ENCODE peak calls at places on chromosomes 3 and 15, in nine cellular contexts. D is tibial nerve, P is colonic mucosa, Z is endothelial cell, T is adrenal gland, F is A549, B is GM20000, C is tibial artery, N is coronary artery. K is an unnamed sample.

GRCh38 chr3:42508562-42508961 is 6.1 kb downstream of the VIPR1 start:
- DNase-seq in D (no peak), P (no peak), Z (no peak), T (no peak), F (no peak), B (no peak), C (peak), N (peak), K (no peak)

GRCh38 chr3:130626021-130626420 is 109.0 kb downstream of the COL6A6 start:
- DNase-seq in D (no peak), P (no peak), Z (no peak), T (peak), F (no peak), B (no peak), C (no peak), N (no peak), K (no peak)

GRCh38 chr3:40504636-40505430 is 1.0 kb upstream of the ZNF620 start:
- DNase-seq in D (no peak), P (peak), Z (no peak), T (peak), F (peak), B (no peak), C (peak), N (peak), K (no peak)

GRCh38 chr3:171446801-171447578 is 13.2 kb downstream of the TNIK start:
- DNase-seq in D (no peak), P (no peak), Z (no peak), T (no peak), F (peak), B (no peak), C (no peak), N (no peak), K (no peak)

GRCh38 chr3:100561459-100562158 is 47.8 kb upstream of the ADGRG7 start:
- DNase-seq in D (no peak), P (no peak), Z (no peak), T (no peak), F (no peak), B (no peak), C (no peak), N (no peak), K (no peak)

GRCh38 chr3:52481819-52482521 is 13.2 kb upstream of the STAB1 start:
- DNase-seq in D (no peak), P (no peak), Z (peak), T (no peak), F (peak), B (no peak), C (no peak), N (no peak), K (no peak)

GRCh38 chr3:62938583-62938982 is 63.4 kb upstream of the CADPS start:
- DNase-seq in D (no peak), P (peak), Z (no peak), T (no peak), F (no peak), B (no peak), C (no peak), N (no peak), K (no peak)

GRCh38 chr3:186014866-186015265 is 77.1 kb upstream of the TRA2B start:
- DNase-seq in D (no peak), P (no peak), Z (no peak), T (no peak), F (no peak), B (no peak), C (no peak), N (no peak), K (no peak)

GRCh38 chr3:38126121-38126892 is 10.6 kb downstream of the ACAA1 start:
- DNase-seq in D (no peak), P (no peak), Z (no peak), T (no peak), F (no peak), B (no peak), C (no peak), N (peak), K (peak)

GRCh38 chr3:112134335-112135124 is 1.5 kb upstream of the GCSAM start:
- DNase-seq in D (no peak), P (no peak), Z (no peak), T (no peak), F (no peak), B (no peak), C (no peak), N (no peak), K (no peak)

GRCh38 chr15:69082041-69082502 is 67.6 kb downstream of the NOX5 start:
- DNase-seq in D (no peak), P (no peak), Z (no peak), T (peak), F (no peak), B (no peak), C (peak), N (no peak), K (no peak)

GRCh38 chr15:47184405-47185221 is 532.7 kb upstream of the SEMA6D start:
- DNase-seq in D (no peak), P (no peak), Z (peak), T (no peak), F (no peak), B (peak), C (no peak), N (no peak), K (no peak)

GRCh38 chr3:53712817-53713388 is 133.3 kb downstream of the CHDH start:
- DNase-seq in D (no peak), P (no peak), Z (no peak), T (no peak), F (no peak), B (peak), C (no peak), N (no peak), K (no peak)

GRCh38 chr3:127193341-127193740 is 410 bp downstream of the PRR23E start:
- DNase-seq in D (no peak), P (peak), Z (no peak), T (no peak), F (no peak), B (no peak), C (peak), N (peak), K (peak)

GRCh38 chr3:171943262-171944108 is 95.9 kb upstream of the FNDC3B start:
- DNase-seq in D (no peak), P (no peak), Z (no peak), T (no peak), F (no peak), B (no peak), C (no peak), N (no peak), K (no peak)

GRCh38 chr3:69737396-69737795 is 1.9 kb upstream of the MITF start:
- DNase-seq in D (no peak), P (no peak), Z (no peak), T (no peak), F (no peak), B (no peak), C (no peak), N (no peak), K (no peak)

GRCh38 chr15:64112904-64113303 is 17.1 kb downstream of the SNX1 start:
- DNase-seq in D (no peak), P (no peak), Z (no peak), T (no peak), F (no peak), B (no peak), C (no peak), N (no peak), K (no peak)

GRCh38 chr3:88807471-88808090 is 299.8 kb upstream of the EPHA3 start:
- DNase-seq in D (no peak), P (no peak), Z (no peak), T (no peak), F (no peak), B (no peak), C (no peak), N (no peak), K (no peak)

GRCh38 chr15:90347666-90348065 is 4.4 kb upstream of the ZNF774 start:
- DNase-seq in D (no peak), P (no peak), Z (no peak), T (no peak), F (no peak), B (no peak), C (no peak), N (no peak), K (no peak)

GRCh38 chr3:190305406-190305805 is 16.8 kb downstream of the CLDN1 start:
- DNase-seq in D (no peak), P (no peak), Z (no peak), T (no peak), F (no peak), B (no peak), C (no peak), N (no peak), K (no peak)

GRCh38 chr3:72888546-72889309 is 882 bp downstream of the GXYLT2 start:
- DNase-seq in D (no peak), P (peak), Z (peak), T (peak), F (no peak), B (no peak), C (no peak), N (no peak), K (no peak)

GRCh38 chr3:86178095-86178494 is 812.9 kb downstream of the VGLL3 start:
- DNase-seq in D (no peak), P (no peak), Z (no peak), T (no peak), F (no peak), B (no peak), C (no peak), N (no peak), K (no peak)

GRCh38 chr3:86175051-86175536 is 815.9 kb downstream of the VGLL3 start:
- DNase-seq in D (no peak), P (no peak), Z (no peak), T (no peak), F (no peak), B (no peak), C (no peak), N (no peak), K (no peak)

GRCh38 chr3:86175593-86175992 is 815.4 kb downstream of the VGLL3 start:
- DNase-seq in D (no peak), P (no peak), Z (no peak), T (no peak), F (no peak), B (no peak), C (no peak), N (no peak), K (no peak)

GRCh38 chr3:86180696-86181095 is 810.3 kb downstream of the VGLL3 start:
- DNase-seq in D (no peak), P (no peak), Z (peak), T (no peak), F (peak), B (no peak), C (no peak), N (no peak), K (no peak)
- TF ChIP-seq CTCF in D (no peak), P (no peak), Z (peak), T (no peak), F (no peak), B (no peak), C (no peak), N (no peak), K (peak)

DNA sequence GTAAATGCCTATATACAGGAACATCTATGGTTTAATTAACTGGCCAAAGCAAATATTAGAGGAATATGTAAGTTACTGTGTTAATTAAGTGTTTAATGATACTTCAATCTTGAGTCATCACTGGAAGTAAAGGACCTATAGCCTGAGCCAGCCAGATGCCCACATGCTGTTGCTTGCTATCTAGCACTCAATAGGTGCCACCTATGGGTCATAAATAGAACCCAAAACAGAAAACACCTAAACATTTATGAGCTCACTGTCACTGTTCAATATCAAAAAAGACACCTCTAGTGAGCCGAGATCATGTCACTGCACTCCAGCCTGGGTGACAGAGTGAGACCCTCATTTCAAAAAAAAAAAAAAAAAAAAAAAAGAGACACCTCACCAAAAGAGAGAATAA is 48.4 kb upstream of the IP6K2 start:
- DNase-seq in D (no peak), P (no peak), Z (no peak), T (no peak), F (peak), B (no peak), C (no peak), N (no peak), K (no peak)
- TF ChIP-seq CTCF in D (peak), P (peak), Z (no peak), T (no peak), F (peak), B (no peak), C (no peak), N (no peak), K (peak)

DNA sequence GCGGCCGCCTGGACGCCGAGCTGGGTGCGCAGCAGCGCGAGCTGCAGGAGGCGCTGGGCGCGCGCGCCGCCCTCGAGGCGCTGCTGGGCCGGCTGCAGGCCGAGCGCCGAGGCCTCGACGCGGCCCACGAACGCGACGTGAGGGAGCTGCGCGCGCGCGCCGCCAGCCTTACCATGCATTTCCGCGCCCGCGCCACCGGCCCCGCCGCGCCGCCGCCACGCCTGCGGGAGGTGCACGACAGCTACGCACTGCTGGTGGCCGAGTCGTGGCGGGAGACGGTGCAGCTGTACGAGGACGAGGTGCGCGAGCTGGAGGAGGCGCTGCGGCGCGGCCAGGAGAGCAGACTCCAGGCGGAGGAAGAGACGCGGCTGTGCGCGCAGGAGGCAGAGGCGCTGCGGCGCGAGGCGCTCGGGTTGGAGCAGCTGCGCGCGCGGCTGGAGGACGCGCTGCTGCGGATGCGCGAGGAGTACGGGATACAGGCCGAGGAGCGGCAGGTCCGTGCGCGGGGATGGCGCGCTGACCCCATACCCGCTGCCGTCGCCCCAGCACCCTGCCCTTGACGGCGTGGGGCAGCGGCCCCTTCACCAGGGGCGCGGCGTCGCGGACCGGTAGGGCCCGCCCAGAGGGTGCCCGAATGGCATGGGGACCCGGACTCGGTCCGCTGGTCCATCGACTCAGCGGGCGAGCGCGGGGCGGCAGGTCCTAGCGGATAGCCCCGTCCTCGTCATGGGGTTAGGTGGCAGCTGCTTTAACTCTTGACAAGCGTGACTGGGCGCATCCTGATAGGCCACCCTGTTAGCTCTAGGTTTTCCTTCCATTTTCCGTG is 849 bp downstream of the SYNM start:
- DNase-seq in D (no peak), P (peak), Z (peak), T (peak), F (peak), B (peak), C (peak), N (peak), K (peak)
- TF ChIP-seq CTCF in D (no peak), P (no peak), Z (no peak), T (no peak), F (peak), B (no peak), C (no peak), N (no peak), K (no peak)

DNA sequence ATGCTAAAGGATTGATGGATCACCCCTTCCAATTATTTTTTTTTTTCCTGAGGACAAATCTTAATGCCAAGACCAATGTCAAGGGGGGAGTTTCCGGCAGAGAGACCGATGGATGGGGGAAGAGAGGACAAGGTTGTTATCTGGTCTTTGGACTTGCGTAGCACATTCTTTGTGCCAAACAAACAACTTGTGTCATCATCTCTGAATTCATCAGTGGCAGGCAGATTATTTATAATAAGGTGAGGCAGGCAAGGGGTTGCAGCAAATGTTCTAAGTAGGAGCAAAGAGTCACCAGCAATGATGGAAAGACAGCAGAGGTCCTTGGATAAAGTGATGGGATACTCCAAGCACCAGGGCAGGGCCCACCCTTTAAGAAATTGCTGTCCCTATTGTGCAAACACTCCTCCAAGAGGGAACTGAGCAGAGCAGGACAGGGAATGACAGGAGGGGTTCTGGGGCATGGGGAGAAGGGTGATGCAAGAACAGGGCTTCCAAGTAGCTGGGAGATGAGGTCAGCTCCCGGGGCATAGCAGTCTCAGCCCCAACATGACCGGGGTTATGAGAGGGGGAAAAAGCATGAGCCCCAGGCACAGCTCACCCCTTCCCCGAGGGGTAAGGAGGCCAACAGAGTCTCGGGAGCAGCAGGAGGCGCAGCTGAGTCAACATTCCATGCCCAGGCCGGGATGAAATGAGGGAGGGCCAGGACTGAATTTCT is 57.4 kb downstream of the ANXA2 start:
- DNase-seq in D (no peak), P (no peak), Z (no peak), T (no peak), F (no peak), B (no peak), C (no peak), N (no peak), K (no peak)
- TF ChIP-seq CTCF in D (no peak), P (no peak), Z (no peak), T (no peak), F (peak), B (no peak), C (no peak), N (no peak), K (no peak)

K was measured in type B pancreatic cell.